ENCODE peak calls at places on chromosomes 12 and 14, in six cellular contexts. I, M, R, J, E and C are unnamed samples.

GRCh38 chr12:75578546-75578945 is 67.1 kb upstream of the KRR1 start:
- DNase-seq in I (no peak), M (no peak), R (no peak), J (peak), E (no peak), C (no peak)

GRCh38 chr14:98290596-98290995 is 981.4 kb downstream of the BCL11B start:
- DNase-seq in I (no peak), M (no peak), R (no peak), J (no peak), E (no peak), C (no peak)

GRCh38 chr12:26240329-26240815 is 45.0 kb downstream of the SSPN start:
- DNase-seq in I (no peak), M (no peak), R (no peak), J (no peak), E (no peak), C (no peak)

GRCh38 chr14:32939254-32940065 is 781 bp downstream of the NPAS3 start:
- DNase-seq in I (no peak), M (no peak), R (no peak), J (no peak), E (no peak), C (peak)

GRCh38 chr12:3753549-3754284 is 808 bp upstream of the CRACR2A start:
- DNase-seq in I (no peak), M (no peak), R (no peak), J (no peak), E (no peak), C (no peak)

GRCh38 chr12:89448951-89449371 is 75.6 kb downstream of the GALNT4 start:
- DNase-seq in I (no peak), M (no peak), R (no peak), J (no peak), E (no peak), C (peak)

GRCh38 chr14:89282191-89282590 is 134.8 kb downstream of the FOXN3 start:
- DNase-seq in I (no peak), M (no peak), R (no peak), J (no peak), E (no peak), C (no peak)

GRCh38 chr12:27828196-27828595 is 48.2 kb upstream of the MANSC4 start:
- DNase-seq in I (no peak), M (no peak), R (no peak), J (no peak), E (no peak), C (no peak)

GRCh38 chr14:103729496-103730448 is 14.2 kb downstream of the ZFYVE21 start:
- DNase-seq in I (no peak), M (no peak), R (no peak), J (no peak), E (no peak), C (no peak)

DNA sequence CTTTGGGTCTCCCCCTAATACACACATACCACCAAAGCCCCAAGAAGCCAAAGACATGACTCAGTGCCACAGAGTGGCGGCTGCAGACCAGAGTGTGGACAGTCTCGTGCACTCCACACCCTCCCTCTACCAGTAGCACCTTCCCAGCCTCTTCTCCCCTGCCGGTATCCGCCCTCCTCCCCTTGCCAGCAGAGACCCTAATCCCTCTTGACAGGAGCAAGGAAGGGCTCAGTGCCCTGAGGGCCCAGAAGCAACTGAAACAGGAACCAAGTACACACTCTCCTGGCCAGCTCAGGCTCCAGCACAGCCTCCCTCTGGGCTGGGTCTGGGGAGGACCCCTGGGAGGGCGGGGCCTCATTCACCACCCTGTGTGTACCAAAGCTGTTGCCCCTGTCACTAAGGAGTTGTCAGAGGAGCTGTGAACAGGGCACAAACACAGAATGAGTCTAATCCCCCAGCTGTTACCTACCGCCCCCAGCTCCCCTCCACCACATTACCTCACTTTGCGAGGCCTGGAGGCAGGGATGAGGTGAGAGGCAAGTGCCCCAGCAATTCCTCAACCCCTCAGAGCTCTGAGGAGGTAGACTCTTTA is 8.2 kb downstream of the SPRYD3 start:
- DNase-seq in I (no peak), M (no peak), R (no peak), J (no peak), E (no peak), C (no peak)
- TF ChIP-seq JUND in I (no peak), M (no peak), R (no peak), J (no peak), E (no peak), C (no peak)

DNA sequence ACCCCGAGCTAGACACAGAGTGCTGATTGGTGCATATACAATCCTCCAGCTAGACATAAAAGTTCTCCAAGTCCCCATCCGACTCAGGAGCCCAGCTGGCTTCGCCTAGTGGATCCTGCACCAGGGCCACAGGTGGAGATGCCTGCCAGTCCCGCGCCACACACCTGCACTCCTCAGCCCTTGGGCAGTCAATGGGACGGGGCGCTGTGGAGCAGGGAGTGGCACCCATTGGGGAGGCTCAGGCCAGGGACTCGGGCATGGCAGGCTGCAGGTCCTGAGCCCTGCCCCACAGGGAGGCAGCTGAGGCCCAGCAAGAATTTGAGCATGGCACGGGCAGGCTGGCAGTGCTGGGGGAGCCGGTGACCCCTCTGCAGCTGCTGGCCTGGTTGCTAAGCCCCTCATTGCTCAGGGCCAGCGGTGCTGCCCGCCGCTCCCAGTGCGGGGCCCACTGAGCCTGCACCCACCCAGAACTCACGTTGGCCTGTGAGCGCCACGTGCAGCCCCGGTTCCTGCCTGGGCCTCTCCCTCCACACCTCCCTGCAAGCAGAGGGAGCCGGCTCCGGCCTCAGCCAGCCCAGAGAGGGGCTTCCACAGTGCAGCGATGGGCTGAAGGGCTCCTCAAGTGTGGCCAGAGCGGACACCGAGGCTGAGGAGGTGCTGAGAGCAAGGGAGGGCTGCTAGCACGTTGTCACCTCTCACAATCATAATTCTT is 136.7 kb downstream of the PAWR start:
- DNase-seq in I (no peak), M (no peak), R (no peak), J (no peak), E (no peak), C (no peak)
- TF ChIP-seq JUND in I (no peak), M (no peak), R (no peak), J (no peak), E (no peak), C (no peak)

DNA sequence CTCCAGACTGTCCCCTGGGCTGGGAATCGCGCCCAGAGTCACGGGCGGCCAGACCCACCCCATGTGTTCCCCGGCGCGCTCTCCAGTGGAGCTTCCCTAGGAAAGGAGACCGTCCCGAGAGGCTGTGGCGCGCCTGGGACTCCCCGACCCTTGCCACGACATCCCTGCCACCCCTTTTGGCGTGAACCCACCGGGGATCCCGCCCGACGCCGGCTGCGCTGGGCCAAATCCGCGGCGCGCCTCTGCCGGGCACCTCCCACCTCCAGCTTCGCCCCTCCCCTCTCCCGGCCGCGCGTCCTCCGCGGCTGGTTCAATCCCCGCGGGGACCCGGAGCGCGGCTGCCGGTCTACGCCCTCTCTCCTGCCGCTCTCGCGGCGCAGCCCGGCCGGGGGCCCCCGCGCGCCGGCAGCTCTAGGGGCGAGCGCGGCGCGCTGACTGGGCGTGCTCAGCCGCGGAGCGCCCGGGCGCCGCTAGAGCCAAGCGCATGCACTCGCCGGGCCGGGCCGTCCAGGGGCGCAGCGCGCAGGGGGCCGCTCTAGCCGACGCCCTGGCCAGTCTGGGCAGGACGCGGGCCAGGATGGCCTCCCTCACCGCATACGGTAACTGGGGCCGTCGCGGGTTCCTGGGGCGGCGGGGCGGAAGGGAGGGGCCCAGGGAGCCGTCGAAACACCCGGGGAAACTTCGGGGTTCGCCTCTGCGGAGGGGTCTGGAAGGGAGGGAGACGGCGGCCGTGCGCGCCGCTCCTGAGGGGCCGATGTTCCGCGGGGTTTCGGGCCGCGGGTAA is 77.4 kb upstream of the ANO4 start:
- DNase-seq in I (no peak), M (no peak), R (no peak), J (no peak), E (no peak), C (no peak)
- TF ChIP-seq JUND in I (no peak), M (no peak), R (no peak), J (no peak), E (no peak), C (no peak)

GRCh38 chr12:122917508-122918227 is 21.7 kb upstream of the VPS37B start:
- DNase-seq in I (no peak), M (no peak), R (no peak), J (peak), E (no peak), C (peak)
- TF ChIP-seq JUND in I (no peak), M (no peak), R (no peak), J (no peak), E (no peak), C (peak)

GRCh38 chr14:24283796-24284460 is 12.5 kb upstream of the RABGGTA start:
- DNase-seq in I (no peak), M (no peak), R (no peak), J (no peak), E (no peak), C (no peak)

GRCh38 chr14:24284501-24285035 is 13.2 kb upstream of the RABGGTA start:
- DNase-seq in I (no peak), M (no peak), R (no peak), J (no peak), E (no peak), C (no peak)

GRCh38 chr14:24280797-24281460 is 9.5 kb upstream of the RABGGTA start:
- DNase-seq in I (no peak), M (no peak), R (no peak), J (no peak), E (no peak), C (no peak)

GRCh38 chr14:24285351-24285750 is 14.0 kb upstream of the RABGGTA start:
- DNase-seq in I (no peak), M (no peak), R (no peak), J (no peak), E (no peak), C (no peak)

GRCh38 chr14:24282736-24283135 is 11.3 kb upstream of the RABGGTA start:
- DNase-seq in I (no peak), M (no peak), R (no peak), J (no peak), E (no peak), C (no peak)
- TF ChIP-seq JUND in I (no peak), M (no peak), R (no peak), J (no peak), E (no peak), C (no peak)

GRCh38 chr14:39972704-39973103 is 540.5 kb upstream of the FBXO33 start:
- DNase-seq in I (no peak), M (no peak), R (no peak), J (no peak), E (no peak), C (no peak)

GRCh38 chr14:39974036-39974435 is 541.8 kb upstream of the FBXO33 start:
- DNase-seq in I (no peak), M (peak), R (no peak), J (no peak), E (no peak), C (no peak)

DNA sequence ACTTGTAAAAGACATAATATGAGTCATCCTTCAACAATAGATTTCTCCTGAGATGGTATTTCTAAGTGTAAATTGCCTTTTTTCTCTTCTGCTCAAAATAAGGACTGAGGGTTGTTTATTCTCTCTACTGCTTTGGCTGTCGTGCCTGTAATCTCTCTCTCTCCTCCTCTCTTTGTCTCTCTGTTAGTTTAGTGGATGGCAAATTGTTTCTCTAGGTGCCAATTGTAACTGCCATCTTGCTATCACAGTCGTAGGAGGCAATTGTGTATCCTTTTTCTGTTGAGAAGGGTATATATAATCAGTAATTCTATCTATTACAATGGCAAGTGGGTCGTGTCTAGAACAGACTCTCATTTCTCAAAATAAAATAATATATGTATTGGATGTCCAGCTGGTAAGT is 545.0 kb upstream of the FBXO33 start:
- DNase-seq in I (no peak), M (no peak), R (no peak), J (no peak), E (no peak), C (no peak)
- TF ChIP-seq JUND in I (no peak), M (no peak), R (no peak), J (no peak), E (no peak), C (no peak)

GRCh38 chr14:24156840-24157239 is 4.2 kb upstream of the IRF9 start:
- DNase-seq in I (no peak), M (no peak), R (no peak), J (no peak), E (no peak), C (no peak)

GRCh38 chr14:24155100-24155499 is 6.0 kb upstream of the IRF9 start:
- DNase-seq in I (no peak), M (no peak), R (no peak), J (no peak), E (no peak), C (no peak)

GRCh38 chr14:24160499-24160849 is 591 bp upstream of the IRF9 start:
- DNase-seq in I (no peak), M (no peak), R (no peak), J (no peak), E (no peak), C (no peak)

GRCh38 chr14:24159777-24160498 is 1.1 kb upstream of the IRF9 start:
- DNase-seq in I (no peak), M (no peak), R (no peak), J (no peak), E (no peak), C (no peak)

DNA sequence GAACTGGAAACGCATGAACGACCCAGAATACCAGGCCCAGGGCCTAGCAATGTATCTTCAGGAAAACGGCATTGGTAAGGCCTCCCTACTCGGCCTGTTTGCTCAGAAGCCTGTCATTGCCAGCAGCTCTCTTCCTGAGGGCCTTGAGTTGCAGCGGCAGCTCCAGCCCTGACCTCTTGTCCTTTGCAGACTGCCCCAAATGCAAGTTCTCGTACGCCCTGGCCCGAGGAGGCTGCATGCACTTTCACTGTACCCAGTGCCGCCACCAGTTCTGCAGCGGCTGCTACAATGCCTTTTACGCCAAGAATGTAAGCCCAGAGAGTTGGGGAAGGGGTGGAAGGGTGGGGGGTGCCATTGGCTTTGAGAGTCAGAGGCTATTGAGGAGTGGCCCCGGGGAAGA is 3.7 kb upstream of the IRF9 start:
- DNase-seq in I (no peak), M (no peak), R (no peak), J (no peak), E (no peak), C (no peak)
- TF ChIP-seq JUND in I (no peak), M (no peak), R (no peak), J (no peak), E (no peak), C (no peak)

DNA sequence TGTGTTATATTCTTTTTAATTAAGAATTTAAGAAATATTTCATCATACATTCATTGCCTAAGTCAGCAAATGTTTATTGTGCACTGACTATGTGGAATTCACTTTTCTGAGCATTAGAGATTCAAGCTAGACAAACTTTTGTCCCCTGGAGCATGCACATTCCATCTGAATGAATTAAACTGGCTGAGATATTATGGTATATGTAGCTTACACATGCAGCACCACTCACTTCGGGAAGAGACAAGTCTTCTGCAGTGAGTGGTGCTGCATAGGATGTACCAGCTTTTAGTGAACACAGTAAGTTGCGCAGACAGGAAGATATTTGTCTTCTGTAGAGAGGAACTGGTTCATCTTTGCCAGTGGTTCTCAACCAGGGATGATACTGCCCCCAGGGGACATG is 318.4 kb downstream of the SYT1 start:
- DNase-seq in I (no peak), M (no peak), R (no peak), J (no peak), E (no peak), C (no peak)
- TF ChIP-seq JUND in I (no peak), M (no peak), R (no peak), J (no peak), E (no peak), C (no peak)